ENCODE peak calls at places on chromosomes 11 and 22, in six cellular contexts. X is neuronal stem cell, H is H9, W is IMR-90, M is H1, N is mesenchymal stem cell. E is an unnamed sample. For H3K4me1, the result is how much of the 10 kb centered on the place peaks cover.

GRCh38 chr11:1870721-1871466 is 18.0 kb downstream of the LSP1 start:
- DNase-seq in X (no peak), H (no peak), W (no peak), M (no peak), N (peak), E (no peak)

GRCh38 chr11:120959189-120959588 is 64.7 kb upstream of the TBCEL start:
- DNase-seq in X (no peak), H (no peak), W (no peak), M (no peak), N (no peak), E (no peak)

GRCh38 chr11:61372659-61373058 is 10.5 kb downstream of the TMEM138 start:
- DNase-seq in X (no peak), H (no peak), W (no peak), M (no peak), N (no peak), E (no peak)

GRCh38 chr11:119641991-119642745 is 86.8 kb downstream of the NECTIN1 start:
- DNase-seq in X (no peak), H (no peak), W (peak), M (no peak), N (peak), E (no peak)

GRCh38 chr11:125902927-125903752 is at the start of gene PUS3:
- DNase-seq in X (peak), H (peak), W (peak), M (peak), N (peak), E (peak)

GRCh38 chr11:129190087-129190486 is 2.0 kb downstream of the ARHGAP32 start:
- DNase-seq in X (no peak), H (no peak), W (no peak), M (no peak), N (no peak), E (peak)

GRCh38 chr11:13183826-13184196 is 93.8 kb upstream of the BMAL1 start:
- DNase-seq in X (no peak), H (no peak), W (no peak), M (no peak), N (no peak), E (no peak)

GRCh38 chr11:45178890-45179663 is 32.6 kb downstream of the PRDM11 start:
- DNase-seq in X (no peak), H (no peak), W (peak), M (no peak), N (peak), E (no peak)

DNA sequence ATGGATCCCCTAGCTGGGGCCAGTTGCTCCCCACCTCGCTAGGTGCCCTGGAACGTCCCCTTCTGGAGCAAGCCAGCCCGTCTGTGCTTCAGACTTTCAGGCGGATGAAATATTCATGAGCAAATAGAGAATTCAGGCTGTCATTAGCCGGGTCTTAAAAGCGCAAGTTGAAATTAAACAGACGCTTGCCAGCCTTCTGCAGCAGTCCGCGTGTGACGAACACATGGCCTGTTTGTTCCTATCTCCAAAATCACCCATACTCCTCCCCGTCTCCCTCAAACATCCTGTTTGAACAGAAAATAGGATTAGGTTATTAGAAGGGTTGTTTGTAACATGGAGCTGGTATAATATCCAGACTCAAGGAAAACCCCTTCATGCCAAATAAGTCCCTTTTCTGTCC is 38.7 kb downstream of the MYO18B start:
- DNase-seq in X (no peak), H (no peak), W (no peak), M (no peak), N (peak), E (no peak)
- H3K4me1 ChIP-seq in X (under half), H (under half), W (under half), M (under half), N (under half), E (under half)

GRCh38 chr22:41687901-41688364 is 734 bp downstream of the SNU13 start:
- DNase-seq in X (no peak), H (no peak), W (peak), M (no peak), N (peak), E (no peak)
- H2BK120ac ChIP-seq in X (no peak), H (no peak), W (peak), M (no peak), N (peak), E (no peak)

GRCh38 chr11:70104961-70105360 is 26.8 kb downstream of the ANO1 start:
- DNase-seq in X (no peak), H (no peak), W (no peak), M (no peak), N (no peak), E (no peak)
- H3K14ac ChIP-seq in X (no peak), H (no peak), W (no peak), M (no peak), N (peak), E (no peak)

GRCh38 chr11:95147364-95147905 is 57.8 kb downstream of the ENDOD1 start:
- DNase-seq in X (no peak), H (no peak), W (peak), M (no peak), N (peak), E (peak)

GRCh38 chr11:95143106-95143681 is 53.5 kb downstream of the ENDOD1 start:
- DNase-seq in X (no peak), H (no peak), W (peak), M (no peak), N (peak), E (no peak)

GRCh38 chr11:95145430-95146063 is 55.9 kb downstream of the ENDOD1 start:
- DNase-seq in X (no peak), H (no peak), W (no peak), M (no peak), N (no peak), E (no peak)

GRCh38 chr11:95142431-95142830 is 52.8 kb downstream of the ENDOD1 start:
- DNase-seq in X (no peak), H (no peak), W (no peak), M (no peak), N (no peak), E (no peak)

GRCh38 chr11:95144313-95145235 is 54.9 kb downstream of the ENDOD1 start:
- DNase-seq in X (no peak), H (no peak), W (no peak), M (no peak), N (peak), E (no peak)
- H3K4me1 ChIP-seq in X (under half), H (under half), W (under half), M (under half), N (under half), E (under half)

GRCh38 chr11:67317365-67318238 is 14.3 kb downstream of the SSH3 start:
- DNase-seq in X (peak), H (peak), W (peak), M (peak), N (peak), E (peak)
- H2BK120ac ChIP-seq in X (no peak), H (no peak), W (peak), M (no peak), N (peak), E (peak)

GRCh38 chr11:68481579-68482240 is 21.2 kb downstream of the PPP6R3 start:
- DNase-seq in X (no peak), H (no peak), W (no peak), M (no peak), N (no peak), E (no peak)
- H3K14ac ChIP-seq in X (no peak), H (no peak), W (no peak), M (no peak), N (no peak), E (no peak)